ENCODE peak calls at places on chromosomes 12 and 14, in four cellular contexts. One of them, this sample, is unnamed.

GRCh38 chr12:47190271-47190750 is 110.6 kb upstream of the AMIGO2 start:
- DNase-seq in C1 segment of cervical spinal cord: no peak
- DNase-seq in kidney epithelial cell: peak
- DNase-seq in NCI-H226: peak
- DNase-seq in this sample: no peak

GRCh38 chr14:73739174-73739898 is 25.2 kb upstream of the PNMA1 start:
- DNase-seq in C1 segment of cervical spinal cord: no peak
- DNase-seq in kidney epithelial cell: no peak
- DNase-seq in NCI-H226: no peak
- DNase-seq in this sample: no peak

GRCh38 chr12:1795221-1795784 is 25.1 kb upstream of the LRTM2 start:
- DNase-seq in C1 segment of cervical spinal cord: no peak
- DNase-seq in kidney epithelial cell: no peak
- DNase-seq in NCI-H226: no peak
- DNase-seq in this sample: no peak

GRCh38 chr12:87152084-87152483 is 877.1 kb downstream of the C12orf50 start:
- DNase-seq in C1 segment of cervical spinal cord: no peak
- DNase-seq in kidney epithelial cell: no peak
- DNase-seq in NCI-H226: no peak
- DNase-seq in this sample: no peak

GRCh38 chr12:106138646-106139421 is at the start of gene NUAK1:
- DNase-seq in C1 segment of cervical spinal cord: no peak
- DNase-seq in kidney epithelial cell: no peak
- DNase-seq in NCI-H226: peak
- DNase-seq in this sample: peak

GRCh38 chr14:22414876-22415632 is 174.0 kb downstream of the DAD1 start:
- DNase-seq in C1 segment of cervical spinal cord: no peak
- DNase-seq in kidney epithelial cell: no peak
- DNase-seq in NCI-H226: no peak
- DNase-seq in this sample: no peak

GRCh38 chr12:87086118-87086891 is 830.1 kb upstream of the MGAT4C start:
- DNase-seq in C1 segment of cervical spinal cord: no peak
- DNase-seq in kidney epithelial cell: no peak
- DNase-seq in NCI-H226: peak
- DNase-seq in this sample: no peak

GRCh38 chr14:23379331-23380196 is 2.7 kb downstream of the CMTM5 start:
- DNase-seq in C1 segment of cervical spinal cord: no peak
- DNase-seq in kidney epithelial cell: no peak
- DNase-seq in NCI-H226: peak
- DNase-seq in this sample: no peak

GRCh38 chr12:127770123-127770522 is 496.8 kb upstream of the TMEM132C start:
- DNase-seq in C1 segment of cervical spinal cord: no peak
- DNase-seq in kidney epithelial cell: no peak
- DNase-seq in NCI-H226: no peak
- DNase-seq in this sample: no peak

GRCh38 chr14:103745424-103745823 is 29.8 kb downstream of the ZFYVE21 start:
- DNase-seq in C1 segment of cervical spinal cord: no peak
- DNase-seq in kidney epithelial cell: no peak
- DNase-seq in NCI-H226: no peak
- DNase-seq in this sample: no peak

GRCh38 chr14:55361190-55361589 is 50.4 kb downstream of the ATG14 start:
- DNase-seq in C1 segment of cervical spinal cord: no peak
- DNase-seq in kidney epithelial cell: no peak
- DNase-seq in NCI-H226: no peak
- DNase-seq in this sample: no peak

GRCh38 chr12:5033883-5034282 is 9.8 kb upstream of the KCNA5 start:
- DNase-seq in C1 segment of cervical spinal cord: no peak
- DNase-seq in kidney epithelial cell: no peak
- DNase-seq in NCI-H226: no peak
- DNase-seq in this sample: no peak

GRCh38 chr14:99215277-99215676 is 56.7 kb downstream of the BCL11B start:
- DNase-seq in C1 segment of cervical spinal cord: no peak
- DNase-seq in kidney epithelial cell: no peak
- DNase-seq in NCI-H226: no peak
- DNase-seq in this sample: no peak

GRCh38 chr14:69610859-69611263 is 535 bp upstream of the SUSD6 start:
- DNase-seq in C1 segment of cervical spinal cord: no peak
- DNase-seq in kidney epithelial cell: no peak
- DNase-seq in NCI-H226: no peak
- DNase-seq in this sample: no peak

GRCh38 chr14:69152181-69152943 is 557 bp downstream of the DCAF5 start:
- DNase-seq in C1 segment of cervical spinal cord: no peak
- DNase-seq in kidney epithelial cell: no peak
- DNase-seq in NCI-H226: no peak
- DNase-seq in this sample: no peak

GRCh38 chr14:99564256-99564902 is 39.6 kb downstream of the CCDC85C start:
- DNase-seq in C1 segment of cervical spinal cord: no peak
- DNase-seq in kidney epithelial cell: no peak
- DNase-seq in NCI-H226: peak
- DNase-seq in this sample: no peak

GRCh38 chr14:72543325-72543724 is 350.6 kb downstream of the DPF3 start:
- DNase-seq in C1 segment of cervical spinal cord: no peak
- DNase-seq in kidney epithelial cell: no peak
- DNase-seq in NCI-H226: no peak
- DNase-seq in this sample: no peak

GRCh38 chr14:93984987-93985410 is 8.6 kb upstream of the ASB2 start:
- DNase-seq in C1 segment of cervical spinal cord: no peak
- DNase-seq in kidney epithelial cell: peak
- DNase-seq in NCI-H226: peak
- DNase-seq in this sample: no peak

GRCh38 chr12:67546718-67547117 is 101.8 kb upstream of the DYRK2 start:
- DNase-seq in C1 segment of cervical spinal cord: no peak
- DNase-seq in kidney epithelial cell: no peak
- DNase-seq in NCI-H226: no peak
- DNase-seq in this sample: no peak

GRCh38 chr12:120261951-120262851 is 3.3 kb downstream of the PXN start:
- DNase-seq in C1 segment of cervical spinal cord: no peak
- DNase-seq in kidney epithelial cell: no peak
- DNase-seq in NCI-H226: peak
- DNase-seq in this sample: peak

GRCh38 chr12:1540690-1541089 is 53.7 kb downstream of the FBXL14 start:
- DNase-seq in C1 segment of cervical spinal cord: no peak
- DNase-seq in kidney epithelial cell: no peak
- DNase-seq in NCI-H226: peak
- DNase-seq in this sample: no peak

GRCh38 chr12:51752490-51752889 is 96.0 kb downstream of the FIGNL2 start:
- DNase-seq in C1 segment of cervical spinal cord: no peak
- DNase-seq in kidney epithelial cell: peak
- DNase-seq in NCI-H226: peak
- DNase-seq in this sample: peak

GRCh38 chr12:124466200-124467128 is 100.9 kb downstream of the NCOR2 start:
- DNase-seq in C1 segment of cervical spinal cord: no peak
- DNase-seq in kidney epithelial cell: no peak
- DNase-seq in NCI-H226: peak
- DNase-seq in this sample: no peak

GRCh38 chr12:113154351-113154973 is 4.9 kb downstream of the CFAP73 start:
- DNase-seq in C1 segment of cervical spinal cord: no peak
- DNase-seq in kidney epithelial cell: no peak
- DNase-seq in NCI-H226: no peak
- DNase-seq in this sample: no peak

GRCh38 chr12:104951759-104952509 is 6.2 kb downstream of the SLC41A2 start:
- DNase-seq in C1 segment of cervical spinal cord: no peak
- DNase-seq in kidney epithelial cell: no peak
- DNase-seq in NCI-H226: peak
- DNase-seq in this sample: no peak

GRCh38 chr12:17665839-17666238 is 424.2 kb downstream of the RERGL start:
- DNase-seq in C1 segment of cervical spinal cord: no peak
- DNase-seq in kidney epithelial cell: no peak
- DNase-seq in NCI-H226: no peak
- DNase-seq in this sample: no peak

This sample was measured in anterior cingulate cortex.